ENCODE peak calls at places on chromosomes 7 and 10, in four cellular contexts. K, W, M and N are unnamed samples.
A peak's percentile ranks its signal among the peaks of the same experiment; 100 is the strongest.

GRCh38 chr10:86755740-86756510 is 494 bp upstream of the BMPR1A start:
- DNase-seq in W (peak; percentile 93), M (peak; percentile 81), K (peak; percentile 93), N (peak; percentile 93)

GRCh38 chr7:158072889-158073730 is 514.5 kb downstream of the PTPRN2 start:
- DNase-seq in M (no peak), K (no peak), W (no peak), N (no peak)

GRCh38 chr10:30829921-30830671 is 200.5 kb upstream of the LYZL2 start:
- DNase-seq in M (no peak), W (no peak), K (no peak), N (no peak)

GRCh38 chr10:86655596-86655995 is 1.2 kb downstream of the OPN4 start:
- DNase-seq in W (no peak), M (no peak), K (no peak), N (no peak)

GRCh38 chr10:91909178-91909677 is at the start of gene FGFBP3:
- DNase-seq in K (peak; percentile 43), M (peak; percentile 18), W (no peak), N (no peak)

GRCh38 chr10:73920084-73920483 is 9.2 kb downstream of the PLAU start:
- DNase-seq in K (peak; percentile 48), M (peak; percentile 43), W (peak; percentile 68), N (no peak)

GRCh38 chr10:58267713-58268453 is at the start of gene IPMK:
- DNase-seq in M (peak; percentile 94), K (peak; percentile 93), W (peak; percentile 95), N (peak; percentile 97)

GRCh38 chr10:79019961-79020491 is 48.7 kb upstream of the ZMIZ1 start:
- DNase-seq in K (no peak), M (peak; percentile 26), W (peak; percentile 73), N (no peak)

GRCh38 chr7:1458676-1459511 is at the start of gene MICALL2:
- DNase-seq in W (peak; percentile 90), M (peak; percentile 74), K (peak; percentile 49), N (no peak)

GRCh38 chr7:130277763-130278643 is 11.3 kb downstream of the CPA2 start:
- DNase-seq in K (peak; percentile 70), M (peak; percentile 65), W (peak; percentile 41), N (no peak)

GRCh38 chr10:58178811-58179210 is 88.9 kb downstream of the IPMK start:
- DNase-seq in M (no peak), W (no peak), K (no peak), N (no peak)

GRCh38 chr7:15921576-15921975 is 235.1 kb upstream of the MEOX2 start:
- DNase-seq in M (no peak), K (no peak), W (no peak), N (no peak)

GRCh38 chr7:105594034-105594433 is 12.7 kb upstream of the EFCAB10 start:
- DNase-seq in M (no peak), K (no peak), W (no peak), N (no peak)

DNA sequence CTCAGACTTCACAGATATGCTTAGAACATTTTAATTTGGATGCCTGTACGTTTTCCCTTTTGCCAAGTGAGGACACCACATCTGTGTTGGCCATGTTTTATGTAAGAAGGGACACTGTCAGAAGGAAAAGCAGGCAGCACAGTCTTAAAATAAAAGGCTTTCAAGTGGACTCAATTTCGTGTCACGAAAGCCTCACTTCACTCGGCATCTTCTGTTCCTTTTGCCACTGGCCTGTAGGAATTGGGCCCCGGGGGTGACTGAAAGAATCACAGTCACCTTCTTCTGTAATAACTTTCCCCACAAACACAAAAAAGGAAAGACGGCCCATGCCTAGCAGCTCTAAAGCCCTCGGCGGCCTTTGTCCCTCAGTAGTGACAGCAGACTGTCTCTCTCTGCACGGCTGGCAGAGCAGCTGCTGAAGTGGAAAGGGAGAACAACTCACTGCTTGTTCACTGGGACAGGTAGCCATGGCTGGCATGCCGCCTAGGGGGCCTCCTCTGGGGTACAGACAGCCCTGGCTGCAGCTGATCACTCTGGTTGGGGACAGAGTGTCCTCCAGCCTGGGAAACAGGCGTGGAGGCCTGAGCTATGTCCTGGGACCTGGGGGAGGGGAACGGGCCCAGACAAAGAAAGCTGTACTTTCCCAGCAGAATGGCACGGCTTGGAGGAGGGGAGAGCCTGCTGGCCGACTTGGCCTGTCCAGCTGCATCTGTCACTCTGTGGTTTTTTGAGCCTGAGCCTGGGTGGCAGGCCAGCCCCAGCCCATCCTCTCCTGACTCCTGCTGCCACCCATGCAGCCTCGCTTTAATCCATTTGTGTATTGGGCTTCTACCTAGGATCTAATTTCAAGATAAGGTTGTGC is 4.4 kb downstream of the RASSF4 start:
- DNase-seq in W (peak; percentile 81), M (peak; percentile 65), K (peak; percentile 90), N (no peak)
- TF ChIP-seq CTCF in W (no peak), M (no peak), K (no peak), N (no peak)

GRCh38 chr7:89200758-89201157 is 405.2 kb upstream of the TEX47 start:
- DNase-seq in K (no peak), M (no peak), W (no peak), N (no peak)
- TF ChIP-seq CTCF in K (no peak), M (no peak), W (no peak), N (no peak)

DNA sequence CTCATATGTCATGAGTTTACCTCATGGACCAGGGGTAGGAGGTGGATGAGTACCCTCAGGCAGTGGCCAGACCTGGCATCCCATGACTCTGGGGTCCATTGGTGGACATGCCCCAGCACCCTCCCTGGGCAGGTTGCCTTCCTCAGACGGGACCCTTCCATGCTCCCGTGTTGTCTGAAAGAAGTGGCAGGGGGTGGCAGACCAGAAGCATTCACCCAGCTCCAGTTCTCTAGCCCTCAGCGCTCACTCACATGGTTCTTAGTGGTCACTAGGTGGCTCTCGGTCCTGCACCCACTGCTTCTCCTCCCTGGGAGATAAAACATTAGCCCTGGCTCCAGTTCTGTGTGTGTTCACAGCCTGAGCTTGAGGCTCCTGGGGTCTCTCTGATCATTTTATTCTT is 6.0 kb downstream of the RBP3 start:
- DNase-seq in K (no peak), W (no peak), M (no peak), N (no peak)
- TF ChIP-seq CTCF in K (no peak), W (no peak), M (no peak), N (no peak)

GRCh38 chr10:62669351-62669750 is 135.2 kb upstream of the ADO start:
- DNase-seq in W (no peak), K (no peak), M (no peak), N (no peak)
- TF ChIP-seq CTCF in W (no peak), K (no peak), M (no peak), N (no peak)

GRCh38 chr10:26571655-26572054 is 125.8 kb upstream of the PDSS1 start:
- DNase-seq in M (no peak), W (no peak), K (no peak), N (no peak)

GRCh38 chr10:26574783-26575182 is 122.7 kb upstream of the PDSS1 start:
- DNase-seq in K (no peak), W (no peak), M (no peak), N (no peak)

GRCh38 chr10:26579256-26580063 is 118.0 kb upstream of the PDSS1 start:
- DNase-seq in W (no peak), M (no peak), K (peak; percentile 71), N (no peak)

GRCh38 chr10:26573674-26574073 is 123.8 kb upstream of the PDSS1 start:
- DNase-seq in W (no peak), K (no peak), M (no peak), N (no peak)
- TF ChIP-seq CTCF in W (no peak), K (no peak), M (no peak), N (no peak)

GRCh38 chr10:84805149-84805548 is 476.8 kb downstream of the CCSER2 start:
- DNase-seq in K (no peak), M (no peak), W (no peak), N (no peak)

GRCh38 chr10:84811078-84811477 is 482.7 kb downstream of the CCSER2 start:
- DNase-seq in K (no peak), W (no peak), M (no peak), N (no peak)
- TF ChIP-seq CTCF in K (no peak), W (no peak), M (no peak), N (no peak)

DNA sequence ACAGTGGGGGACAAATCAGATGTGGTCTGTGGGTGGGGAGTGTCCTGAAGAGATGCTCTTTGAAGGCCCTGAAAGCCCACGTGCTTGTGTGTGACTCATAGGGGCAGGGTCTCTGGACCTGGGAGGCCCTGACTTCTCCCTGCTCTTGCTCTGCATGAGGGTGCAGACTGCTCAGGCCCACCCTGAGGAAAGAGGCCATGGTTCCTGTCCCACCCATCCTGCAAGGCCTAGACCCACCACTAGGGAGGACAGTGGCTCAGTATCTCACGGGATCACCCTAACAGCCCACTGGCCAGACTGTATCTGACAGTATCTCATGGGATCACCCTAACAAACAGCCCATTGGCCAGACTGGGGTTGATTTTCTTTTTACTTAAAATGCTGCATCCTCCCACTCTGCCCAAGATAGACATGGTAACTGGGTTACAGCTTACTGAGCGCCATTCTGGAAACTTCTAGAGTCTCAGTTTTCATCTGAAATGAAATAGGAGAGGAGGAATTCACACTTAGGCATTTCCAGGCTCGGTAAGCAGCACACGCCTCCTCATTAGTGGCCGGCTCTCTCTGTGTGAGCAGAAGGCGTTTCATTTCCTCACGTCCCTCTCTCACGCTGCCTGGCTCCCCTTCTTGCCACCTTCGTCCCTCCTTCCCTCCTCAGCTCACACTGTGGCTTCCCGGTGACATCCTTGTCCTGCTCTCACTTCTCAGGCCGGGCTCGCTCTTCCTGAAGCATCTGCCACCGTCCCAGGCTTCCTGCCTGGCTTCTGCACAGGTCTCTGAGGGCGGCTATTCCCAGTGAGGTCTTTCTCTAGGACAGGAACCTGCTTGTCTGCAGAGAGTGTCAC is 242.6 kb downstream of the GLRX3 start:
- DNase-seq in M (no peak), W (no peak), K (no peak), N (no peak)
- TF ChIP-seq CTCF in M (no peak), W (no peak), K (no peak), N (no peak)

GRCh38 chr10:114819313-114819712 is 2.3 kb upstream of the FHIP2A start:
- DNase-seq in M (no peak), K (no peak), W (no peak), N (no peak)

GRCh38 chr10:114816308-114816707 is 5.3 kb upstream of the FHIP2A start:
- DNase-seq in M (no peak), K (no peak), W (no peak), N (no peak)

GRCh38 chr10:114810926-114811325 is 10.7 kb upstream of the FHIP2A start:
- DNase-seq in K (no peak), W (no peak), M (no peak), N (no peak)

GRCh38 chr10:114811769-114812353 is 9.7 kb upstream of the FHIP2A start:
- DNase-seq in K (no peak), M (no peak), W (no peak), N (no peak)

GRCh38 chr10:114815751-114816150 is 5.8 kb upstream of the FHIP2A start:
- DNase-seq in K (no peak), M (no peak), W (no peak), N (no peak)
- TF ChIP-seq CTCF in K (no peak), M (no peak), W (no peak), N (no peak)

GRCh38 chr7:115086146-115086841 is 164.4 kb downstream of the MDFIC start:
- DNase-seq in K (no peak), W (no peak), M (no peak), N (no peak)
- TF ChIP-seq CTCF in K (no peak), W (no peak), M (no peak), N (no peak)

GRCh38 chr7:154759989-154760388 is 242.9 kb downstream of the PAXIP1 start:
- DNase-seq in M (no peak), K (no peak), W (no peak), N (no peak)
- TF ChIP-seq CTCF in M (no peak), K (no peak), W (no peak), N (no peak)